ENCODE peak calls at places on chromosomes 2 and 18, in ten cellular contexts. B, O, Y, U, H, C, Z, L, A and X are unnamed samples.

GRCh38 chr2:61549546-61549945 is 11.4 kb upstream of the XPO1 start:
- DNase-seq in B (no peak), O (no peak), Y (no peak), U (no peak), H (no peak), C (no peak), Z (no peak), L (no peak), A (no peak), X (no peak)

GRCh38 chr18:34696681-34697080 is 13.4 kb upstream of the DTNA start:
- DNase-seq in B (no peak), O (no peak), Y (no peak), U (no peak), H (no peak), C (no peak), Z (no peak), L (no peak), A (no peak), X (no peak)

GRCh38 chr2:176763871-176764404 is 448.7 kb upstream of the HNRNPA3 start:
- DNase-seq in B (no peak), O (no peak), Y (no peak), U (no peak), H (no peak), C (no peak), Z (no peak), L (no peak), A (no peak), X (no peak)

GRCh38 chr18:26307161-26307773 is 81.0 kb downstream of the TAF4B start:
- DNase-seq in B (no peak), O (no peak), Y (peak; percentile 33), U (peak; percentile 50), H (peak; percentile 36), C (peak; percentile 45), Z (peak; percentile 77), L (peak; percentile 58), A (no peak), X (peak; percentile 32)

GRCh38 chr18:12943200-12943599 is 4.6 kb upstream of the SEH1L start:
- DNase-seq in B (no peak), O (no peak), Y (no peak), U (no peak), H (no peak), C (no peak), Z (no peak), L (no peak), A (no peak), X (peak; percentile 18)

GRCh38 chr2:1686784-1687105 is 57.6 kb downstream of the PXDN start:
- DNase-seq in B (no peak), O (no peak), Y (no peak), U (no peak), H (no peak), C (no peak), Z (no peak), L (no peak), A (no peak), X (no peak)

GRCh38 chr18:11906181-11906580 is 1.9 kb downstream of the MPPE1 start:
- DNase-seq in B (no peak), O (no peak), Y (no peak), U (no peak), H (no peak), C (no peak), Z (no peak), L (no peak), A (no peak), X (no peak)

GRCh38 chr2:75787532-75788132 is 76.9 kb upstream of the GCFC2 start:
- DNase-seq in B (no peak), O (no peak), Y (peak; percentile 20), U (no peak), H (no peak), C (peak; percentile 17), Z (peak; percentile 57), L (no peak), A (peak; percentile 2), X (no peak)

GRCh38 chr2:120508581-120509041 is 162.7 kb downstream of the INHBB start:
- DNase-seq in B (no peak), O (no peak), Y (peak; percentile 49), U (no peak), H (no peak), C (peak; percentile 70), Z (peak; percentile 73), L (no peak), A (no peak), X (no peak)

GRCh38 chr2:99707592-99707991 is 217.8 kb upstream of the REV1 start:
- DNase-seq in B (peak; percentile 62), O (no peak), Y (no peak), U (no peak), H (no peak), C (no peak), Z (peak; percentile 39), L (no peak), A (no peak), X (no peak)

GRCh38 chr2:219471476-219472371 is 27.0 kb upstream of the GMPPA start:
- DNase-seq in B (no peak), O (no peak), Y (no peak), U (no peak), H (no peak), C (no peak), Z (no peak), L (no peak), A (no peak), X (no peak)

GRCh38 chr18:77124452-77124922 is 8.1 kb downstream of the MBP start:
- DNase-seq in B (no peak), O (peak; percentile 46), Y (no peak), U (no peak), H (no peak), C (no peak), Z (no peak), L (peak; percentile 89), A (no peak), X (peak; percentile 84)

GRCh38 chr2:239276813-239277193 is 124.0 kb downstream of the HDAC4 start:
- DNase-seq in B (no peak), O (no peak), Y (no peak), U (no peak), H (no peak), C (no peak), Z (no peak), L (no peak), A (no peak), X (peak; percentile 3)

GRCh38 chr2:46248171-46248570 is 49.0 kb upstream of the EPAS1 start:
- DNase-seq in B (no peak), O (no peak), Y (no peak), U (no peak), H (no peak), C (no peak), Z (peak; percentile 62), L (no peak), A (no peak), X (no peak)

GRCh38 chr2:46323671-46324207 is 26.5 kb downstream of the EPAS1 start:
- DNase-seq in B (no peak), O (no peak), Y (no peak), U (no peak), H (no peak), C (no peak), Z (no peak), L (no peak), A (no peak), X (no peak)

GRCh38 chr2:166104773-166105172 is 23.0 kb downstream of the SCN1A start:
- DNase-seq in B (no peak), O (no peak), Y (no peak), U (no peak), H (no peak), C (no peak), Z (peak; percentile 40), L (no peak), A (no peak), X (no peak)

GRCh38 chr2:166104084-166104483 is 23.7 kb downstream of the SCN1A start:
- DNase-seq in B (no peak), O (no peak), Y (no peak), U (no peak), H (no peak), C (no peak), Z (no peak), L (no peak), A (no peak), X (no peak)

GRCh38 chr2:166112193-166112605 is 15.6 kb downstream of the SCN1A start:
- DNase-seq in B (no peak), O (no peak), Y (no peak), U (no peak), H (no peak), C (peak; percentile 23), Z (no peak), L (no peak), A (no peak), X (no peak)

DNA sequence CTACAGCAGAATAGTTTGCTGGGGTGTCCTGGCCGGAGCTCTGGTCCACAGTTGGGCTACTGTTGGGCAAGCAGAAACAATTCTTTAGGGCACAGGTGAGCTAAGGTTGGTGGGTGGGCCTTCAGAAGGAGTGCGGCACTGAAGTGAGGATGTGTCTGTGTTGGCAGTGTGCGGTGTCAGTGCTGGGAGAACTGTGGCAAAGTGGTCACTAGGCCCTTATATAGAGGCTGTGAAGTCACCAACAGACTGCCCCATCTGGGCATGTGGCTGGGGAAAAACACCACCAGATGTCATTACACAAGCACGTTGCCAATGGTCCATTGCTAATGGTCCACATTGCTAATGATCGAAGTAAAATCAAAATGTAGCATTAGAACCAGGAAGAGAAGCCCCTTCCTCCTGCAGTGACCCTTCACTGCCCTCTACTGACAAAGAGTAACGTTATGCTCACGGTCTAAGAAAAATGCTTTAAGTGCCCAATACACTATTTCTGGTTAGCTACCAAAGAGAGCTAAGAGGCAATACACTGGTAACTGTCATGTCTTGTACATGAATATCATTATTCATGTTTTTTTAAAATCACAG is 21.3 kb downstream of the SCN1A start:
- DNase-seq in B (no peak), O (no peak), Y (no peak), U (peak; percentile 15), H (no peak), C (no peak), Z (peak; percentile 67), L (no peak), A (no peak), X (no peak)
- TF ChIP-seq CTCF in B (no peak), O (no peak), Y (no peak), U (no peak), H (peak; percentile 32), C (peak; percentile 26), Z (peak; percentile 66), L (peak; percentile 54), A (peak; percentile 19), X (no peak)

GRCh38 chr2:224449212-224450147 is 47.6 kb upstream of the FAM124B start:
- DNase-seq in B (no peak), O (no peak), Y (peak; percentile 43), U (peak; percentile 24), H (peak; percentile 38), C (peak; percentile 12), Z (peak; percentile 27), L (no peak), A (no peak), X (peak; percentile 32)
- TF ChIP-seq CTCF in B (peak; percentile 69), O (peak; percentile 57), Y (peak; percentile 37), U (peak; percentile 59), H (peak; percentile 58), C (peak; percentile 68), Z (peak; percentile 68), L (peak; percentile 54), A (peak; percentile 65), X (peak; percentile 57)

GRCh38 chr18:23956483-23956882 is 58.1 kb upstream of the TTC39C start:
- DNase-seq in B (no peak), O (no peak), Y (no peak), U (no peak), H (no peak), C (no peak), Z (no peak), L (no peak), A (no peak), X (no peak)
- TF ChIP-seq CTCF in B (no peak), O (no peak), Y (no peak), U (no peak), H (no peak), C (peak; percentile 21), Z (no peak), L (no peak), A (no peak), X (no peak)

GRCh38 chr2:42360890-42361727 is at the start of gene COX7A2L:
- DNase-seq in B (peak; percentile 78), O (peak; percentile 95), Y (peak; percentile 98), U (peak; percentile 96), H (peak; percentile 99), C (peak; percentile 95), Z (peak; percentile 98), L (peak; percentile 96), A (peak; percentile 81), X (peak; percentile 96)
- TF ChIP-seq CTCF in B (peak; percentile 45), O (no peak), Y (peak; percentile 61), U (no peak), H (peak; percentile 50), C (peak; percentile 48), Z (peak; percentile 29), L (peak; percentile 69), A (peak; percentile 20), X (no peak)